ENCODE peak calls at places on chromosomes 5 and 9, in five cellular contexts. X is fibroblast of lung, J is Panc1, T is heart right ventricle, O is H9. L is an unnamed sample.
A peak's percentile ranks its signal among the peaks of the same experiment; 100 is the strongest.

GRCh38 chr9:84293001-84293798 is 47.4 kb downstream of the SLC28A3 start:
- DNase-seq in X (no peak), J (no peak), T (no peak), O (no peak), L (no peak)

GRCh38 chr9:136520053-136520540 is 25.8 kb downstream of the NOTCH1 start:
- DNase-seq in X (no peak), J (no peak), T (no peak), O (no peak), L (no peak)

GRCh38 chr5:147190236-147190815 is 44.5 kb upstream of the STK32A start:
- DNase-seq in X (no peak), J (no peak), T (no peak), O (no peak), L (no peak)

GRCh38 chr5:115366223-115366622 is 69.8 kb upstream of the CCDC112 start:
- DNase-seq in X (peak; percentile 71), J (no peak), T (no peak), O (no peak), L (peak; percentile 87)

GRCh38 chr9:136616948-136617695 is 45.6 kb upstream of the EGFL7 start:
- DNase-seq in X (no peak), J (no peak), T (peak; percentile 8), O (no peak), L (no peak)

GRCh38 chr5:77798448-77798847 is 22.3 kb upstream of the TBCA start:
- DNase-seq in X (no peak), J (no peak), T (no peak), O (no peak), L (no peak)

GRCh38 chr9:34203275-34204010 is 24.6 kb downstream of the UBAP1 start:
- DNase-seq in X (peak; percentile 57), J (no peak), T (no peak), O (no peak), L (no peak)

GRCh38 chr9:133832836-133833235 is 94.7 kb upstream of the SARDH start:
- DNase-seq in X (no peak), J (no peak), T (no peak), O (no peak), L (no peak)

GRCh38 chr5:36934740-36935356 is 58.3 kb downstream of the NIPBL start:
- DNase-seq in X (no peak), J (no peak), T (no peak), O (no peak), L (no peak)

GRCh38 chr5:93794954-93795353 is 53.6 kb upstream of the POU5F2 start:
- DNase-seq in X (no peak), J (no peak), T (no peak), O (no peak), L (no peak)

GRCh38 chr5:140182075-140182709 is 7.2 kb downstream of the CYSTM1 start:
- DNase-seq in X (peak; percentile 80), J (no peak), T (no peak), O (no peak), L (no peak)

GRCh38 chr5:9348296-9348996 is 197.4 kb downstream of the SEMA5A start:
- DNase-seq in X (peak; percentile 65), J (no peak), T (no peak), O (no peak), L (peak; percentile 78)

GRCh38 chr5:151222054-151222768 is 1.7 kb downstream of the CCDC69 start:
- DNase-seq in X (no peak), J (no peak), T (no peak), O (no peak), L (no peak)

GRCh38 chr9:79976501-79977444 is 405.0 kb downstream of the TLE4 start:
- DNase-seq in X (no peak), J (no peak), T (no peak), O (no peak), L (no peak)

GRCh38 chr9:128409998-128410397 is 10.7 kb upstream of the CERCAM start:
- DNase-seq in X (peak; percentile 25), J (no peak), T (no peak), O (no peak), L (no peak)

GRCh38 chr9:84670106-84670800 is 724 bp downstream of the NTRK2 start:
- DNase-seq in X (no peak), J (no peak), T (peak; percentile 25), O (peak; percentile 70), L (no peak)

GRCh38 chr9:87556821-87557220 is 59.2 kb downstream of the DAPK1 start:
- DNase-seq in X (no peak), J (no peak), T (peak; percentile 21), O (no peak), L (no peak)

GRCh38 chr9:21317956-21318923 is 13.1 kb upstream of the IFNA5 start:
- DNase-seq in X (peak; percentile 60), J (no peak), T (no peak), O (no peak), L (peak; percentile 39)

GRCh38 chr9:112811518-112811917 is 61.0 kb downstream of the SNX30 start:
- DNase-seq in X (no peak), J (no peak), T (no peak), O (no peak), L (no peak)

GRCh38 chr5:6675784-6676499 is 37.3 kb upstream of the TENT4A start:
- DNase-seq in X (no peak), J (no peak), T (no peak), O (no peak), L (no peak)

GRCh38 chr9:108180511-108180910 is 675.3 kb downstream of the ACTL7B start:
- DNase-seq in X (peak; percentile 18), J (no peak), T (no peak), O (no peak), L (no peak)

GRCh38 chr5:60377826-60378225 is 322.1 kb downstream of the DEPDC1B start:
- DNase-seq in X (no peak), J (no peak), T (no peak), O (no peak), L (no peak)

GRCh38 chr9:128421474-128422010 is 885 bp downstream of the CERCAM start:
- DNase-seq in X (no peak), J (no peak), T (no peak), O (no peak), L (no peak)

GRCh38 chr5:171598279-171599152 is 179.1 kb downstream of the FGF18 start:
- DNase-seq in X (no peak), J (no peak), T (no peak), O (peak; percentile 5), L (no peak)
- TF ChIP-seq CTCF in X (no peak), J (peak; percentile 3), T (peak; percentile 15), O (peak; percentile 58), L (no peak)

GRCh38 chr5:893137-893506 is 438 bp downstream of the TRIP13 start:
- DNase-seq in X (no peak), J (no peak), T (no peak), O (no peak), L (peak; percentile 19)
- H3K27ac ChIP-seq in X (peak overlapping the region; percentile 93), J (peak overlapping the region; percentile 84), T (peak overlapping the region; percentile 95), O (no peak overlapping the region), L (peak overlapping the region; percentile 82)

DNA sequence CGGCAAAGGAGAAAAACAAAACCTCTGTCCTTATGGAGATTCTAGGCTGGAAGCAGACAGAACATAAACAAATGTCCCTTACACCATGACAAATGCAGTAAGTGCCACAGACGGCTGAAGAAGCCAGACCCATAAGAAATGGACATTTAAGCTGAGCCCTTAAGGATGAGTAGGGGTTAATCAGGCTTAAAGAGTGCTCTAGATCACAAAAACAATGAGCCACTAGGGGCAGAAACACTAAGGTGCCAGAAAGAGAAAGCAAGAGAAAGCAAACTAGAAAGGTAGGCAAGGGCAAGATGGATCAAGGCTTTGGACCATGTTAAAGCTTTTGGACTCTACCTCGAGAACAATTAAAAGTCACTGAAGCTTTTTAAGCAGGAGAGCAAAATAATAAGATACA is 326.9 kb upstream of the WWC1 start:
- DNase-seq in X (no peak), J (no peak), T (no peak), O (no peak), L (peak; percentile 23)
- TF ChIP-seq CTCF in X (peak; percentile 27), J (peak; percentile 19), T (peak; percentile 8), O (peak; percentile 57), L (no peak)

DNA sequence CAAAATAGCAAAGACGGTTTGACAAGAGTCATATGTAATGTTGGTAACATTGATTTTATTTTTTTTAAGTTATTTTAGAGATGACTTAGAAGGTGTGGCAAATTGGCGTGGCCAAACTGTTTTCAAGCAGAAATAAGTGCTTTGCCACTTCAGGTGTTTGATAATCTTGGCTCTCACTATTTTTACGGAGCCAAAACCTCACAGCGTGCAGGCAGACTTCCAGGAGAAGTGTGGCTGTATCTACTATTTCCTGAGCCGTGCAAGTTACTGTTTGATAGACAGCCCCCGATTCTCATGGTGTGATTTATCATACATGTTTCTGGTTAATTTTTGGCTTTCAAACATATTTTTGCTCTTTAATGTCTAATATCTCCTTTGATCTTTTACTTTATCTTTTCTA is 269.5 kb downstream of the ADAMTSL1 start:
- DNase-seq in X (no peak), J (no peak), T (no peak), O (no peak), L (no peak)
- H3K27ac ChIP-seq in X (no peak overlapping the region), J (no peak overlapping the region), T (no peak overlapping the region), O (no peak overlapping the region), L (no peak overlapping the region)

L was measured in RWPE1.